ENCODE peak calls at places on chromosomes 7 and 10, in eight cellular contexts. N, T, M, F, Z, X, V and C are unnamed samples.

GRCh38 chr7:115015619-115016018 is 93.7 kb downstream of the MDFIC start:
- DNase-seq in V (peak), T (peak), M (peak), N (no peak), X (peak), Z (no peak), F (no peak), C (no peak)

GRCh38 chr7:103679156-103680132 is 233.4 kb upstream of the SLC26A5 start:
- DNase-seq in M (no peak), F (no peak), X (no peak), T (peak), V (peak), N (no peak), Z (no peak), C (no peak)

GRCh38 chr7:38367301-38367700 is 93.9 kb upstream of the TARP start:
- DNase-seq in T (no peak), F (no peak), V (peak), M (no peak), Z (no peak), N (no peak), X (no peak), C (peak)

GRCh38 chr7:39125849-39126248 is 148.1 kb downstream of the POU6F2 start:
- DNase-seq in M (no peak), V (no peak), T (no peak), X (no peak), N (no peak), F (no peak), Z (no peak), C (no peak)

GRCh38 chr10:33965795-33966581 is 631.5 kb upstream of the NRP1 start:
- DNase-seq in T (no peak), N (no peak), M (no peak), F (no peak), Z (no peak), X (no peak), V (no peak), C (peak)

GRCh38 chr7:120951826-120952225 is 1.2 kb downstream of the ING3 start:
- DNase-seq in V (no peak), M (no peak), X (no peak), Z (no peak), N (no peak), T (no peak), F (no peak), C (no peak)

GRCh38 chr10:89548673-89549072 is 13.3 kb upstream of the SLC16A12 start:
- DNase-seq in V (no peak), N (no peak), T (no peak), X (no peak), M (no peak), Z (no peak), F (no peak), C (no peak)

GRCh38 chr7:134826105-134826504 is 46.7 kb downstream of the CALD1 start:
- DNase-seq in Z (peak), X (peak), V (peak), N (no peak), T (peak), M (no peak), F (no peak), C (no peak)

GRCh38 chr10:3210251-3210650 is 37.7 kb upstream of the PITRM1 start:
- DNase-seq in X (no peak), M (no peak), T (no peak), F (no peak), Z (no peak), N (no peak), V (no peak), C (no peak)

GRCh38 chr10:88062385-88062784 is 199.0 kb downstream of the PTEN start:
- DNase-seq in V (peak), Z (no peak), X (no peak), M (no peak), F (no peak), N (no peak), T (no peak), C (peak)

GRCh38 chr7:123439186-123439585 is 95.2 kb downstream of the IQUB start:
- DNase-seq in N (no peak), V (no peak), F (no peak), T (no peak), X (no peak), M (no peak), Z (no peak), C (no peak)

GRCh38 chr10:85623758-85624157 is 742.8 kb downstream of the GRID1 start:
- DNase-seq in F (no peak), Z (no peak), N (no peak), T (no peak), V (no peak), X (no peak), M (no peak), C (no peak)

GRCh38 chr10:123009105-123009805 is 449 bp downstream of the ACADSB start:
- DNase-seq in X (no peak), T (no peak), V (peak), Z (no peak), N (peak), M (peak), F (peak), C (no peak)

GRCh38 chr10:122140941-122141623 is 130.0 kb upstream of the BTBD16 start:
- DNase-seq in Z (peak), N (no peak), T (peak), X (peak), V (peak), M (peak), F (no peak), C (peak)

GRCh38 chr10:91713471-91714072 is 80.7 kb upstream of the PPP1R3C start:
- DNase-seq in N (no peak), Z (no peak), V (no peak), X (no peak), M (no peak), F (no peak), T (no peak), C (no peak)

GRCh38 chr7:158618745-158619140 is 31.1 kb upstream of the PTPRN2 start:
- DNase-seq in N (no peak), T (no peak), Z (no peak), X (no peak), F (no peak), V (no peak), M (no peak), C (no peak)

GRCh38 chr10:101155896-101156295 is 24.8 kb downstream of the TLX1 start:
- DNase-seq in T (no peak), N (no peak), V (no peak), M (peak), X (no peak), F (no peak), Z (no peak), C (no peak)

GRCh38 chr7:158228986-158229385 is 358.6 kb downstream of the PTPRN2 start:
- DNase-seq in X (no peak), V (no peak), N (no peak), T (no peak), F (no peak), M (no peak), Z (no peak), C (no peak)

GRCh38 chr10:65358565-65358964 is 1567.3 kb upstream of the LRRTM3 start:
- DNase-seq in V (peak), N (no peak), Z (no peak), X (no peak), T (no peak), F (no peak), M (peak), C (peak)

GRCh38 chr7:45103958-45104843 is 7.3 kb downstream of the TBRG4 start:
- DNase-seq in N (no peak), Z (no peak), T (no peak), F (no peak), X (no peak), M (no peak), V (no peak), C (no peak)

GRCh38 chr10:48667960-48668541 is 16.6 kb upstream of the WDFY4 start:
- DNase-seq in F (peak), T (no peak), M (peak), Z (no peak), N (peak), X (no peak), V (no peak), C (no peak)

GRCh38 chr10:106566871-106567270 is 597.6 kb downstream of the SORCS1 start:
- DNase-seq in V (no peak), F (no peak), M (no peak), Z (no peak), T (no peak), N (no peak), X (no peak), C (no peak)

GRCh38 chr7:95246935-95247370 is 77.4 kb downstream of the PON1 start:
- DNase-seq in N (peak), V (peak), F (no peak), X (peak), Z (peak), T (peak), M (peak), C (peak)

GRCh38 chr10:112955736-112956421 is 5.8 kb downstream of the TCF7L2 start:
- DNase-seq in Z (no peak), X (peak), N (no peak), T (peak), V (peak), F (no peak), M (peak), C (no peak)

GRCh38 chr10:119807960-119808697 is 64.5 kb downstream of the MCMBP start:
- DNase-seq in M (peak), F (no peak), X (peak), Z (no peak), V (peak), T (peak), N (no peak), C (peak)

GRCh38 chr10:109616356-109616755 is 307.0 kb downstream of the XPNPEP1 start:
- DNase-seq in X (no peak), N (no peak), Z (no peak), M (no peak), V (no peak), F (no peak), T (no peak), C (no peak)

GRCh38 chr7:80098795-80099194 is 35.8 kb upstream of the GNAI1 start:
- DNase-seq in F (no peak), V (no peak), Z (no peak), T (no peak), M (peak), X (no peak), N (no peak), C (no peak)

GRCh38 chr10:110613341-110613995 is 30.7 kb upstream of the RBM20 start:
- DNase-seq in T (no peak), M (no peak), F (no peak), X (no peak), N (peak), Z (no peak), V (no peak), C (no peak)

GRCh38 chr10:77637986-77638765 is 568 bp upstream of the KCNMA1 start:
- DNase-seq in X (no peak), V (peak), T (peak), N (peak), Z (no peak), M (peak), F (no peak), C (no peak)

GRCh38 chr10:84214612-84215235 is 10.6 kb downstream of the LRIT2 start:
- DNase-seq in Z (no peak), V (no peak), X (no peak), M (peak), T (no peak), N (no peak), F (no peak), C (peak)

GRCh38 chr7:84821671-84822534 is 365.0 kb downstream of the SEMA3D start:
- DNase-seq in V (no peak), M (no peak), F (no peak), N (no peak), T (peak), X (no peak), Z (no peak), C (no peak)

GRCh38 chr10:52649471-52649870 is 123.1 kb downstream of the MBL2 start:
- DNase-seq in N (no peak), T (no peak), V (no peak), Z (no peak), F (no peak), X (no peak), M (no peak), C (no peak)

GRCh38 chr10:983401-983800 is 4.8 kb upstream of the GTPBP4 start:
- DNase-seq in F (no peak), M (no peak), N (no peak), V (no peak), T (no peak), X (no peak), Z (no peak), C (no peak)

GRCh38 chr7:100169147-100169850 is 882 bp upstream of the GAL3ST4 start:
- DNase-seq in V (no peak), M (no peak), N (no peak), Z (no peak), X (no peak), F (no peak), T (no peak), C (no peak)

GRCh38 chr10:46284286-46285229 is 2.2 kb upstream of the ANTXRL start:
- DNase-seq in T (peak), X (no peak), M (peak), F (peak), V (peak), N (peak), Z (peak), C (peak)

GRCh38 chr7:64877714-64878610 is 25.1 kb upstream of the ZNF273 start:
- DNase-seq in T (no peak), V (no peak), N (no peak), X (no peak), F (no peak), Z (no peak), M (no peak), C (no peak)
- H3K4me3 ChIP-seq in T (peak), V (peak), N (no peak), X (peak), F (no peak), Z (no peak), M (no peak), C (no peak)

DNA sequence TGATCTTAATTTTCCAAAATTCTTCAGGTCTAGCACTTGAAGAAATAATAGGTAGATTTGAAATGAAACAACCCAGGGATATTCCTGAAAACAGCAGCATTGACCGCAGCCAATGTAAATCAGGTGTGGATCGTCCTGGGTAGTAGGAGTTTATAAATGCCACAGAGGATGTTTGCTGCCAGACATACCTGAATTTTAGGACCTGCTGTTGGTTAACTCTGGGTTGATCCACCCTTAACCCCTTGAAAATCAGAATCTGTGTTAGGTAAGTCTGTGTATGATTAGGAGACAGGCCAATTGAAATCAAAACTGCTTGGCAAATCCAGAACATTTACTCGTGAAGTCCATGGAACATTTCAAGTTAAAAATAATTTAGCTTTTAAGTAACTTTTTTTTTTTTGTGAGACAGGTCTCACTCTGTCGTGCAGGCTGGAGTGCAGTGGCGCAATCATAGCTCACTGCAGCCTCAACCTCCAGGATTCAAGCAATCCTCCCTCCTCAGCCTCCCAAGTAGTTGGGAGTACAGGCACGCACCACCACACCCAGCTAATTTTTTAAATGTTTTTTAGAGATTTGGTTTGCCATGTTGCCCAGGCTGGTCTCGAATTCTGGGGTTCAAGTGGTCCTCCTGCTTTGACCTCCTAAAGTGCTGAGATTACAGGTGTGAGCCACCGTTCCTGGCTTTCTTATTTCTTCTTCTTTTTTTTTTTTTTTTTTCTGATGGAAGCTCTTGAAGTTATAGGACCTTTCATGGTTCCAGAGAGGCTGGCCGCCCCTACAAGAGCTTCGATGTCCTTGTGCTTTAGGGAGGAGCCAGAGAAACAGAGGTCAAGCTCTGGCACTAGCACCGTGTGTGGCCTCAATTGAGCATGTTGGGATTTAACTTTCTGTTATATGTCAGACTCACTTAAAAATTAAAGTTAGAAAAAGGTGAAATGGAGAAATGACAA is 2.0 kb downstream of the POR start:
- DNase-seq in N (no peak), T (no peak), M (peak), F (no peak), V (no peak), Z (no peak), X (no peak), C (no peak)
- H3K4me3 ChIP-seq in N (no peak), T (no peak), M (no peak), F (no peak), V (no peak), Z (no peak), X (no peak), C (no peak)

DNA sequence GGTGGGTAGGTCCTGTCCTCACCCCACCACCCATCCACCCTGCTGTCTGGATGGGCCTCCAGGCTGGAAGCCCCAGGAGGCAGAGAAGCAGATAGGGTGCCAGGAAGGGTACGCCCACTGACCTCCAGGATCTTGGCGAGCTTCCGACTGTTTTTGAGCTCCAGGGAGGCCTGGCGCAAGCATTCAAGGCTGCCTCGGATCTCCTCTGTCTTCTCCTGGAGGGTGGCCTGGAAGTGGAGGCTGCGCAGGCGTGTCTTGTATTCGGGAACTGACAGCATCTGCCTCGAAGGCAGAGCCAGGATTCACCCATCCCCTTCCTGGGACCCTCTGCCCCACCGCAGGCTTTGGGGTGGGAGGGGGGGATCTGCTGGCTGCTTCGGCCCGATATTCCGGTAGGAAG is 48.4 kb downstream of the GRID2IP start:
- DNase-seq in N (no peak), X (no peak), T (no peak), F (no peak), M (no peak), Z (no peak), V (no peak), C (no peak)
- H3K4me3 ChIP-seq in N (no peak), X (no peak), T (no peak), F (peak), M (no peak), Z (peak), V (no peak), C (no peak)

GRCh38 chr10:75098902-75099673 is 12.4 kb upstream of the SAMD8 start:
- DNase-seq in F (no peak), N (no peak), X (no peak), T (no peak), V (no peak), Z (no peak), M (no peak), C (no peak)

GRCh38 chr10:75097666-75098285 is 13.7 kb upstream of the SAMD8 start:
- DNase-seq in M (no peak), X (no peak), F (no peak), V (peak), N (no peak), T (no peak), Z (no peak), C (no peak)

GRCh38 chr10:75101416-75102251 is 9.8 kb upstream of the SAMD8 start:
- DNase-seq in Z (peak), X (no peak), V (no peak), N (no peak), T (no peak), M (no peak), F (no peak), C (no peak)

GRCh38 chr10:75100764-75101291 is 10.6 kb upstream of the SAMD8 start:
- DNase-seq in V (no peak), N (no peak), X (no peak), M (no peak), T (no peak), Z (no peak), F (no peak), C (no peak)

GRCh38 chr10:75099952-75100763 is 11.3 kb upstream of the SAMD8 start:
- DNase-seq in Z (peak), M (peak), T (peak), F (peak), N (peak), X (no peak), V (peak), C (peak)
- H3K4me3 ChIP-seq in Z (no peak), M (no peak), T (no peak), F (no peak), N (no peak), X (no peak), V (no peak), C (no peak)